ENCODE peak calls at places on chromosomes 16 and 17, in seven cellular contexts. Z, U, V, P, F, M and A are unnamed samples.

GRCh38 chr17:75352079-75352569 is 53.4 kb downstream of the GRB2 start:
- DNase-seq in V (peak; percentile 25), P (no peak), M (no peak), Z (peak; percentile 21), F (no peak), U (peak; percentile 54), A (peak; percentile 23)

GRCh38 chr17:34220045-34220775 is 34.9 kb upstream of the CCL2 start:
- DNase-seq in P (no peak), Z (no peak), U (no peak), F (no peak), V (no peak), M (no peak), A (no peak)

GRCh38 chr16:85568519-85568918 is 44.6 kb upstream of the GSE1 start:
- DNase-seq in Z (no peak), F (no peak), U (no peak), V (no peak), M (no peak), P (no peak), A (no peak)

GRCh38 chr17:28906276-28907051 is 3.6 kb upstream of the DHRS13 start:
- DNase-seq in P (no peak), M (no peak), V (no peak), U (no peak), F (no peak), Z (no peak), A (no peak)

GRCh38 chr16:48231675-48232214 is 12.4 kb upstream of the LONP2 start:
- DNase-seq in P (peak; percentile 28), F (no peak), V (no peak), M (no peak), U (no peak), Z (peak; percentile 58), A (no peak)

GRCh38 chr17:57001541-57001940 is 23.6 kb downstream of the SCPEP1 start:
- DNase-seq in Z (no peak), P (no peak), U (no peak), V (no peak), F (no peak), M (no peak), A (no peak)

GRCh38 chr16:73027655-73028220 is 20.2 kb downstream of the ZFHX3 start:
- DNase-seq in P (no peak), Z (no peak), F (no peak), U (no peak), V (no peak), M (peak; percentile 67), A (no peak)

GRCh38 chr17:60390881-60391418 is 983 bp downstream of the USP32 start:
- DNase-seq in M (no peak), F (no peak), U (no peak), V (no peak), Z (peak; percentile 48), P (peak; percentile 6), A (peak; percentile 41)

GRCh38 chr17:34420900-34421299 is 57.9 kb upstream of the CCL1 start:
- DNase-seq in V (no peak), U (no peak), Z (no peak), M (no peak), F (no peak), P (no peak), A (no peak)

GRCh38 chr16:19315889-19316288 is 30.4 kb downstream of the CLEC19A start:
- DNase-seq in V (no peak), U (no peak), Z (no peak), F (no peak), M (no peak), P (no peak), A (no peak)

GRCh38 chr17:76354747-76355310 is 1.1 kb upstream of the PRPSAP1 start:
- DNase-seq in M (no peak), F (no peak), U (no peak), Z (no peak), P (no peak), V (no peak), A (no peak)

GRCh38 chr16:11100239-11100750 is 155.7 kb downstream of the SOCS1 start:
- DNase-seq in U (no peak), P (no peak), V (no peak), M (peak; percentile 77), F (peak; percentile 42), Z (peak; percentile 70), A (no peak)

GRCh38 chr16:19210175-19210924 is 42.3 kb downstream of the SYT17 start:
- DNase-seq in Z (no peak), V (no peak), F (no peak), M (no peak), U (no peak), P (no peak), A (no peak)

GRCh38 chr17:77887464-77888241 is 70.8 kb upstream of the TNRC6C start:
- DNase-seq in P (no peak), U (peak; percentile 9), V (no peak), M (peak; percentile 97), Z (peak; percentile 47), F (peak; percentile 85), A (no peak)

GRCh38 chr16:4272114-4272954 is 489 bp downstream of the TFAP4 start:
- DNase-seq in Z (peak; percentile 74), M (peak; percentile 81), F (no peak), V (peak; percentile 34), U (no peak), P (peak; percentile 36), A (peak; percentile 64)

GRCh38 chr17:77318491-77319210 is 177.9 kb downstream of the SEC14L1 start:
- DNase-seq in V (no peak), F (no peak), U (no peak), P (no peak), Z (no peak), M (peak; percentile 81), A (no peak)

GRCh38 chr17:77316191-77316641 is 175.4 kb downstream of the SEC14L1 start:
- DNase-seq in V (no peak), U (no peak), P (no peak), M (peak; percentile 84), F (no peak), Z (peak; percentile 39), A (no peak)

GRCh38 chr17:19410875-19411291 is at the start of gene RNF112:
- DNase-seq in Z (peak; percentile 51), M (no peak), V (no peak), U (no peak), F (no peak), P (no peak), A (no peak)

GRCh38 chr17:75155191-75155601 is 884 bp upstream of the JPT1 start:
- DNase-seq in Z (peak; percentile 30), M (peak; percentile 16), P (no peak), V (no peak), F (no peak), U (no peak), A (no peak)

GRCh38 chr17:83055911-83056582 is 23.4 kb upstream of the METRNL start:
- DNase-seq in Z (peak; percentile 1), F (peak; percentile 9), U (peak; percentile 70), P (no peak), V (no peak), M (peak; percentile 68), A (no peak)

GRCh38 chr16:4409081-4409932 is 7.1 kb downstream of the CORO7 start:
- DNase-seq in P (no peak), V (no peak), M (peak; percentile 58), F (no peak), U (no peak), Z (no peak), A (no peak)

DNA sequence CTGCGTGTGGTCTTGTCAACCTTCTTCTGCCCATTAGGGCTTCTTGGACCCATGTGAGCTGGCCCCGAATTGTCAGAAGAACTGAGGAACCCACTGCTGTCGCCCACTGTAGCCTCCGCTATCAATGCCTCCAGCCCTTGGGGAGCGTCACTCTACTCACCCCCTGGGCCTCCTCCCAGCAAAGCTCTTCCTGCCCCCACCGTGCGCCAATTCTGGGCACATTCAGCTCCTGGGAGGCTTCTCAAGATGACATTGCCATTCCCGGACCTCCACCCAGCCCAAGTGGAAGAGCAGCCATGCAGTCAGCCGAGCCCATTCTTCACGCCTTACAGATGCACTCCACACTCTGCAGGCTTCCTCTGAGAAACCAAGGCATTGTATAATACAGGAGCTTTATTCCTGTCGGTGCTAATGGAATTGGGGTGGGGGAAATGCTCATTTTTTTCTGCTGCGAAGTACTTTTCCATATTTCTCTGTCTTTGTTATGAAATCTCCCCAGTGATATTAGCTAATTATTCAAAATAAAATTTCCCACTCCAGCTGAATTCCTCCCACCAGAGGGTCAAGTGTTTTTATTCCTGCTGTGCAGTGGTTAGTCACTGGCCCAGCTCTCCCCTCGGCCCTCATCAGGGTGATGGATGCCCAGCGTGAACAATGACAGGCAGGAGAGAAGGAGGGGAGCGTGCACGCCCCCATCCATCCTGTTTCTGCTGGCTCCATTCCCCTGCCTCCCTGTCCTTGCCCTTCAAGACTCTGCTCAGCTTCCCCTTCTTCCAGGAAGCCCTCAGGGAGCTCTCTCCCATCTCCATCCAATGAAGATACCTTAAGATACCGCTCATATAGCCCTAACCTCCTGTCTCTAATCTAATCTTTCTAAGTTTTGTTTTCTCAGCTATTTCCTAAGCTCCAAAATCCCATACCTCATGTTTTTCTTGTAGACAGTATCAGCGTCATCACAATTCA is 87.7 kb downstream of the C16orf95 start:
- DNase-seq in P (no peak), Z (no peak), V (no peak), U (no peak), F (no peak), M (no peak), A (no peak)
- TF ChIP-seq CTCF in P (no peak), Z (no peak), V (no peak), U (no peak), F (no peak), M (no peak), A (no peak)

DNA sequence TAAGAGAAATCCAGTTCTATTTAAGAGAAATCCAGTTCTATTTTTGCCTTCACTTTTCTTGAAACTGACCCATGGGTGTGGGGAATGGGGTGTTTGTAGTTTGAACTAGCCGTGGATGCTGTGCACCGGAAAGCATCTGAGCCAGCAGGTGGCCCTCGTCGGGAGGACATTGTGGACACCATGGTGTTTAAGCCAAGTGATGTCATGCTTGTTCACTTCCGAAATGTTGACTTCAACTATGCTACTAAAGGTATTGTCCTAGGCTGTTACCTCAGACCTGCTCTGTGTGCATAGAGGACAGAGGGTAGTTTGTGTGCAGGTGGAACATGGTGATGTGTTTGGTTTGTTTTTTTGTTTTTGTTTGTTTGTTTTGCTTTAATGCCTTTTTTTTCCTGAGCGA is 3.3 kb downstream of the ATXN2L start:
- DNase-seq in U (no peak), V (no peak), Z (no peak), F (no peak), P (no peak), M (no peak), A (no peak)
- TF ChIP-seq CTCF in U (no peak), V (no peak), Z (no peak), F (no peak), P (no peak), M (no peak), A (no peak)

GRCh38 chr16:49932449-49932848 is 76.5 kb upstream of the ZNF423 start:
- DNase-seq in V (no peak), F (no peak), P (no peak), Z (no peak), U (no peak), M (no peak), A (no peak)
- TF ChIP-seq CTCF in V (no peak), F (no peak), P (no peak), Z (no peak), U (no peak), M (no peak), A (no peak)

DNA sequence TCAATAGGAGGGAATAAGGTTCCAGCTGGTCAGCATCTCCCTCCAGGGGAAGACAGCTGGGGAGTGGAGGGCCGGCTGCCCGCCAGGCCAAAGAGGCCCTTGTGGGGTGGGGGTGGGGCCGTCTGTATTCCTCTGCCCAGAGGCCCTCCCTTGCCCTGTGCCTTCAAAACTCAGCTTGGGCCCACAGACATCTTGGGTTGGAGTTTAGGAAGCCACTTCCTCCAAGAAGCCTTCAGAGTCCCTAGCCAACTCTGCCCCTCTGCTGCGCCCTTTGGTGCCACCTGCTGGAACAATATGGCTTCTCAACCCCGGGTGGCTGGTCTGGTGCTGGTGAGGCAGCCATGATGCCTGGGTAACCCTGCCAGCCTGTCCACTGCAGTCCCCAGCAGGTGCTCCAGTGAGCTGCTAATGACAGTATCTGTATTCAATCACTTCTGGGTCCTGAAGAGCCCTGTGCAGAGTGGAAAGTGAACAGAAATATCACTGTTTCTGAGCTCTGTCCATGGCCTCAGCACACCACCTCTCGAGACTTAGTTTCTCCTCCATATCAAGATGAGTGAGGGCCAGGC is 16.7 kb downstream of the HSD11B2 start:
- DNase-seq in M (no peak), P (no peak), F (no peak), V (no peak), U (no peak), Z (no peak), A (no peak)
- TF ChIP-seq CTCF in M (peak; percentile 18), P (peak; percentile 52), F (peak; percentile 15), V (peak; percentile 32), U (peak; percentile 48), Z (peak; percentile 36), A (no peak)